ENCODE peak calls at places on chromosomes 4 and X, in eight cellular contexts. R, Z, A, W, V, K, B and L are unnamed samples.

GRCh38 chr4:188783160-188783559 is 643.9 kb downstream of the TRIML1 start:
- DNase-seq in B (no peak), A (no peak), W (no peak), K (no peak), R (no peak), V (no peak), Z (no peak), L (no peak)

GRCh38 chr4:47031011-47031678 is at the start of gene GABRB1:
- DNase-seq in K (no peak), A (no peak), W (no peak), R (peak; percentile 43), Z (no peak), V (peak; percentile 62), B (peak; percentile 76), L (peak; percentile 70)

GRCh38 chr4:122836941-122837340 is 10.3 kb downstream of the FGF2 start:
- DNase-seq in R (no peak), V (peak; percentile 46), W (no peak), Z (no peak), K (no peak), A (no peak), B (no peak), L (no peak)

GRCh38 chrX:56462389-56462788 is 101.0 kb upstream of the UBQLN2 start:
- DNase-seq in A (no peak), W (no peak), B (no peak), K (no peak), Z (no peak), R (no peak), V (no peak), L (no peak)

GRCh38 chr4:184370711-184371389 is 103.5 kb downstream of the IRF2 start:
- DNase-seq in R (no peak), W (no peak), A (no peak), V (peak; percentile 42), B (no peak), K (peak; percentile 37), Z (no peak), L (no peak)

GRCh38 chr4:114980932-114981693 is 132.3 kb downstream of the NDST4 start:
- DNase-seq in W (no peak), B (no peak), V (no peak), R (no peak), A (no peak), Z (no peak), K (no peak), L (no peak)

GRCh38 chr4:25702848-25703247 is 47.2 kb downstream of the SLC34A2 start:
- DNase-seq in Z (no peak), R (no peak), K (no peak), V (no peak), B (no peak), W (no peak), A (no peak), L (no peak)

GRCh38 chr4:64670647-64671046 is 261.4 kb upstream of the TECRL start:
- DNase-seq in V (no peak), W (no peak), K (no peak), R (no peak), B (no peak), Z (no peak), A (no peak), L (no peak)

GRCh38 chr4:165369522-165369921 is 9.3 kb upstream of the CPE start:
- DNase-seq in B (no peak), W (peak; percentile 50), K (no peak), A (no peak), Z (no peak), V (no peak), R (no peak), L (no peak)

GRCh38 chr4:84944952-84945351 is 21.5 kb downstream of the WDFY3 start:
- DNase-seq in W (no peak), B (no peak), K (no peak), Z (peak; percentile 74), R (peak; percentile 36), A (no peak), V (no peak), L (no peak)

GRCh38 chr4:38318737-38319455 is 345.1 kb upstream of the KLF3 start:
- DNase-seq in Z (peak; percentile 92), B (peak; percentile 95), K (peak; percentile 94), R (peak; percentile 94), A (peak; percentile 85), V (peak; percentile 88), W (peak; percentile 91), L (peak; percentile 89)

GRCh38 chr4:10504510-10504909 is 47.3 kb upstream of the ZNF518B start:
- DNase-seq in A (no peak), Z (no peak), B (no peak), K (no peak), V (no peak), W (no peak), R (no peak), L (no peak)

GRCh38 chr4:13218316-13218958 is 265.7 kb downstream of the RAB28 start:
- DNase-seq in B (no peak), V (no peak), Z (no peak), K (no peak), W (no peak), R (no peak), A (no peak), L (no peak)

GRCh38 chr4:70651864-70652506 is 14.3 kb downstream of the JCHAIN start:
- DNase-seq in Z (no peak), W (no peak), V (peak; percentile 55), A (peak; percentile 52), K (peak; percentile 41), R (no peak), B (peak; percentile 79), L (no peak)

GRCh38 chr4:42570221-42570620 is 86.7 kb downstream of the ATP8A1 start:
- DNase-seq in R (peak; percentile 73), V (no peak), W (peak; percentile 87), Z (no peak), K (no peak), A (no peak), B (peak; percentile 4), L (peak; percentile 94)

GRCh38 chrX:130669233-130669632 is 233.8 kb downstream of the ENOX2 start:
- DNase-seq in R (no peak), Z (no peak), W (no peak), B (no peak), V (no peak), A (no peak), K (no peak), L (no peak)

GRCh38 chr4:14520171-14520570 is 482.1 kb upstream of the CPEB2 start:
- DNase-seq in V (no peak), W (no peak), R (no peak), Z (no peak), B (no peak), A (no peak), K (no peak), L (no peak)

GRCh38 chrX:39445336-39445735 is 644.1 kb downstream of the MID1IP1 start:
- DNase-seq in V (peak; percentile 14), A (no peak), B (peak; percentile 44), R (no peak), W (peak; percentile 4), Z (no peak), K (peak; percentile 51), L (peak; percentile 40)

GRCh38 chr4:2182981-2183380 is 58.9 kb downstream of the HAUS3 start:
- DNase-seq in R (no peak), B (no peak), W (no peak), K (no peak), A (no peak), Z (peak; percentile 38), V (no peak), L (no peak)

GRCh38 chrX:76228499-76228898 is 55.6 kb downstream of the PBDC1 start:
- DNase-seq in R (no peak), V (no peak), K (no peak), B (no peak), W (no peak), A (no peak), Z (no peak), L (no peak)

DNA sequence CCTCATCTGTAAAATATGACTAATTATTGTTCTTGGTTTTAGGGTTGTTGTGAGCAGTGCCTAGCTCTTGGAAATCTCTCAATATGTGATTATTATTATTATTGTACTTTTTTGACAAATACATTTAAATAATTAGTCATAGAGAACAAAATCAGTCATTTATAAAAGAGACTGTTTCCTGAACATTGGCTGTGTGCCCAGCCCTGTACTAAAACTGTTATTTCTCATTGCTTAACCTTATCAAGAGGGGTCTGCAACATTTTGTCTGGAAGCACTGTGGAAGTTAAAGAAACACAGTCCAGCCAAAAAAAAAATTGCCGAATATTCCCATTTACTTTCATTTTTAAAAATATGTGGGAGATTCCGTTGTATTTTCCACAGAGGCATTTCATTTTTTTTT is 989.2 kb upstream of the SLIT2 start:
- DNase-seq in R (no peak), B (no peak), K (no peak), V (peak; percentile 66), Z (no peak), A (no peak), W (no peak), L (no peak)
- TF ChIP-seq POLR2AphosphoS5 in R (no peak), B (no peak), K (no peak), V (no peak), Z (no peak), A (no peak), W (no peak), L (no peak)

GRCh38 chr4:15906024-15906443 is 32.5 kb downstream of the FGFBP1 start:
- DNase-seq in K (peak; percentile 36), A (peak; percentile 95), B (peak; percentile 75), Z (peak; percentile 83), R (peak; percentile 89), W (peak; percentile 34), V (no peak), L (peak; percentile 63)
- TF ChIP-seq POLR2AphosphoS5 in K (no peak), A (peak; percentile 74), B (no peak), Z (peak; percentile 91), R (peak; percentile 49), W (peak; percentile 12), V (no peak), L (no peak)

GRCh38 chrX:47518105-47518504 is 35.1 kb upstream of the ZNF41 start:
- DNase-seq in V (no peak), R (no peak), Z (no peak), B (peak; percentile 1), K (no peak), W (no peak), A (no peak), L (no peak)

GRCh38 chrX:47523297-47523696 is 37.7 kb upstream of the ARAF start:
- DNase-seq in K (peak; percentile 84), R (peak; percentile 85), V (peak; percentile 72), W (peak; percentile 69), Z (peak; percentile 71), A (peak; percentile 38), B (peak; percentile 72), L (peak; percentile 86)

GRCh38 chrX:47529548-47529947 is 31.5 kb upstream of the ARAF start:
- DNase-seq in Z (no peak), K (no peak), B (no peak), R (no peak), V (no peak), A (no peak), W (no peak), L (no peak)

DNA sequence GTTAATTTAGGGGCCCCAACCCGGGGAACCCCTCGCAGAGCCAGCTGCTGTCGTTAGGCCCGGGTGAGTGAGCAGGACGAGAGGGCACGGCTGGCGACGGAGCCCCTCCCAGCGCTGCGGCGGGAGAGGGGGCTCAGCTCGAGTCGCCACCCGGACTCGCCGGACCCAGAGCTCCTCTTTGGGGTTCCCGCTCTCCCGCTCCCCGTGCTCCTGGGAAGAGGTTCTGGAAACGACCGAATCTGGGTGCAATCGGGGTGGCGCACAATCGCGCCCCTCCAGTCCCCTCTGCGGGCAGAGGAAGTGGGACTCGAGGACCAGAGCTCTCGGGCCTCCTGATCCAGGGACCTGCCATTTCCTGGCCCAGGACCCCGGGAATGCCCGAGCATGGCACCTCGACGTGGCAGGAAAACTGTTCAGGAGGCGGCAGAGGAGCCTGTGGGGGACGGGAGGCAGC is 37.3 kb upstream of the ARAF start:
- DNase-seq in W (no peak), Z (no peak), R (no peak), V (no peak), K (no peak), A (no peak), B (no peak), L (no peak)
- TF ChIP-seq POLR2AphosphoS5 in W (no peak), Z (no peak), R (no peak), V (no peak), K (no peak), A (no peak), B (no peak), L (no peak)

GRCh38 chr4:123976285-123976684 is 579.7 kb downstream of the SPRY1 start:
- DNase-seq in V (peak; percentile 90), W (no peak), B (peak; percentile 32), R (no peak), A (no peak), Z (no peak), K (no peak), L (no peak)
- TF ChIP-seq POLR2AphosphoS5 in V (no peak), W (no peak), B (no peak), R (peak; percentile 61), A (no peak), Z (no peak), K (no peak), L (no peak)